ENCODE peak calls at places on chromosomes 1 and 21, in six cellular contexts. L is AG08396; M is stimulated activated effector memory CD8-positive, alpha-beta T cell treated with anti-CD3 and anti-CD28 coated beads, Interleukin-12 subunit alpha, Interleukin-12 subunit beta, amount 100 ng/mL, for 72 hours; K is iPS-NIHi11; Q is effector memory CD8-positive, alpha-beta T cell; Z is fibroblast of lung. G is an unnamed sample.

GRCh38 chr1:154546264-154547043 is 12.0 kb downstream of the UBE2Q1 start:
- DNase-seq in M (peak), L (peak), Q (peak), Z (peak), K (peak), G (peak)

GRCh38 chr1:201538618-201539551 is at the start of gene NAV1:
- DNase-seq in M (peak), Q (no peak), L (peak), Z (peak), K (peak), G (peak)

GRCh38 chr1:40014812-40015594 is 25.5 kb upstream of the CAP1 start:
- DNase-seq in Z (peak), K (no peak), L (peak), Q (no peak), M (peak), G (no peak)

GRCh38 chr21:33258475-33258874 is 7.7 kb upstream of the IL10RB start:
- DNase-seq in M (no peak), K (no peak), Q (no peak), Z (no peak), L (no peak), G (no peak)

GRCh38 chr1:232393010-232393833 is 236.7 kb downstream of the SIPA1L2 start:
- DNase-seq in K (no peak), Z (no peak), Q (no peak), M (no peak), L (peak), G (no peak)

GRCh38 chr1:208265525-208265924 is 21.3 kb upstream of the PLXNA2 start:
- DNase-seq in Q (no peak), Z (no peak), M (no peak), K (no peak), L (no peak), G (no peak)

GRCh38 chr1:215444715-215445414 is 122.2 kb upstream of the KCTD3 start:
- DNase-seq in L (no peak), K (no peak), Z (no peak), M (no peak), Q (no peak), G (no peak)

GRCh38 chr1:243796016-243796415 is 54.0 kb downstream of the AKT3 start:
- DNase-seq in Z (no peak), M (no peak), Q (no peak), L (no peak), K (no peak), G (no peak)

GRCh38 chr1:115012006-115012405 is 17.6 kb upstream of the TSHB start:
- DNase-seq in M (no peak), Z (no peak), Q (no peak), L (no peak), K (no peak), G (no peak)

GRCh38 chr1:178172939-178173338 is 79.0 kb downstream of the RASAL2 start:
- DNase-seq in L (peak), K (no peak), Q (no peak), M (no peak), Z (peak), G (no peak)

GRCh38 chr1:202479630-202480029 is 131.1 kb downstream of the PPP1R12B start:
- DNase-seq in Z (no peak), Q (no peak), L (no peak), K (no peak), M (no peak), G (no peak)

GRCh38 chr1:37391181-37391949 is 83.0 kb upstream of the ZC3H12A start:
- DNase-seq in Q (no peak), K (peak), Z (no peak), M (no peak), L (no peak), G (no peak)

GRCh38 chr1:63713627-63714481 is 60.0 kb upstream of the ROR1 start:
- DNase-seq in L (peak), Q (no peak), Z (peak), K (peak), M (no peak), G (no peak)

GRCh38 chr1:214864896-214865688 is 217.4 kb upstream of the KCNK2 start:
- DNase-seq in L (peak), K (no peak), Z (peak), M (no peak), Q (no peak), G (no peak)

GRCh38 chr1:69776555-69776954 is 208.8 kb downstream of the LRRC7 start:
- DNase-seq in Z (no peak), M (no peak), K (no peak), Q (no peak), L (no peak), G (no peak)

GRCh38 chr21:44527983-44528633 is 11.9 kb downstream of the KRTAP10-1 start:
- DNase-seq in M (no peak), K (no peak), Z (no peak), L (no peak), Q (no peak), G (no peak)

GRCh38 chr1:30695481-30695880 is 27.9 kb downstream of the MATN1 start:
- DNase-seq in L (no peak), M (no peak), K (no peak), Q (no peak), Z (peak), G (no peak)

GRCh38 chr1:1208713-1209433 is 2.5 kb upstream of the TNFRSF18 start:
- DNase-seq in Q (peak), K (no peak), Z (no peak), M (no peak), L (no peak), G (peak)

GRCh38 chr1:38613996-38614395 is 245.6 kb downstream of the RRAGC start:
- DNase-seq in M (no peak), K (peak), Z (no peak), L (no peak), Q (no peak), G (no peak)

GRCh38 chr21:35324372-35325220 is 275.5 kb upstream of the RUNX1 start:
- DNase-seq in Z (peak), L (peak), M (no peak), Q (no peak), K (no peak), G (no peak)

GRCh38 chr21:44998621-44999427 is 59.0 kb downstream of the SLX9 start:
- DNase-seq in K (no peak), Z (no peak), M (no peak), L (no peak), Q (no peak), G (no peak)

GRCh38 chr1:177659259-177659658 is 310.6 kb downstream of the SEC16B start:
- DNase-seq in Z (no peak), M (no peak), L (no peak), K (no peak), Q (no peak), G (no peak)

G was measured in nephron progenitor cell.